ENCODE peak calls at places on chromosomes 7 and 10, in eight cellular contexts. One of them, this sample, is unnamed.

GRCh38 chr7:127251458-127252379 is 1.0 kb downstream of the GRM8 start:
- DNase-seq in RWPE1: peak; percentile 15
- DNase-seq in stimulated activated CD8-positive, alpha-beta memory T cell treated with anti-CD3 and anti-CD28 coated beads, Interleukin-12 subunit alpha, Interleukin-12 subunit beta, amount 100 ng/mL, for 4 hours: no peak
- DNase-seq in naive thymus-derived CD4-positive, alpha-beta T cell: peak; percentile 11
- DNase-seq in HTR-8/SVneo: no peak
- DNase-seq in activated naive CD4-positive, alpha-beta T cell: no peak
- DNase-seq in AG04450: no peak
- DNase-seq in T1000: no peak
- DNase-seq in this sample: no peak

GRCh38 chr10:82815680-82816079 is 940.7 kb downstream of the NRG3 start:
- DNase-seq in T1000: no peak
- DNase-seq in AG04450: no peak
- DNase-seq in activated naive CD4-positive, alpha-beta T cell: no peak
- DNase-seq in stimulated activated CD8-positive, alpha-beta memory T cell treated with anti-CD3 and anti-CD28 coated beads, Interleukin-12 subunit alpha, Interleukin-12 subunit beta, amount 100 ng/mL, for 4 hours: no peak
- DNase-seq in naive thymus-derived CD4-positive, alpha-beta T cell: no peak
- DNase-seq in RWPE1: no peak
- DNase-seq in HTR-8/SVneo: no peak
- DNase-seq in this sample: no peak

GRCh38 chr10:118523775-118524174 is 71.7 kb downstream of the PRLHR start:
- DNase-seq in HTR-8/SVneo: no peak
- DNase-seq in activated naive CD4-positive, alpha-beta T cell: no peak
- DNase-seq in naive thymus-derived CD4-positive, alpha-beta T cell: no peak
- DNase-seq in RWPE1: peak; percentile 81
- DNase-seq in AG04450: no peak
- DNase-seq in T1000: no peak
- DNase-seq in stimulated activated CD8-positive, alpha-beta memory T cell treated with anti-CD3 and anti-CD28 coated beads, Interleukin-12 subunit alpha, Interleukin-12 subunit beta, amount 100 ng/mL, for 4 hours: no peak
- DNase-seq in this sample: no peak

GRCh38 chr10:23157691-23158369 is 34.3 kb upstream of the PTF1A start:
- DNase-seq in RWPE1: peak; percentile 38
- DNase-seq in AG04450: no peak
- DNase-seq in HTR-8/SVneo: peak; percentile 33
- DNase-seq in stimulated activated CD8-positive, alpha-beta memory T cell treated with anti-CD3 and anti-CD28 coated beads, Interleukin-12 subunit alpha, Interleukin-12 subunit beta, amount 100 ng/mL, for 4 hours: no peak
- DNase-seq in activated naive CD4-positive, alpha-beta T cell: no peak
- DNase-seq in T1000: no peak
- DNase-seq in naive thymus-derived CD4-positive, alpha-beta T cell: peak; percentile 8
- DNase-seq in this sample: no peak

GRCh38 chr7:2649991-2650390 is 18.2 kb downstream of the TTYH3 start:
- DNase-seq in stimulated activated CD8-positive, alpha-beta memory T cell treated with anti-CD3 and anti-CD28 coated beads, Interleukin-12 subunit alpha, Interleukin-12 subunit beta, amount 100 ng/mL, for 4 hours: no peak
- DNase-seq in HTR-8/SVneo: no peak
- DNase-seq in RWPE1: no peak
- DNase-seq in T1000: no peak
- DNase-seq in AG04450: no peak
- DNase-seq in naive thymus-derived CD4-positive, alpha-beta T cell: no peak
- DNase-seq in activated naive CD4-positive, alpha-beta T cell: no peak
- DNase-seq in this sample: no peak

GRCh38 chr7:155886391-155887173 is 74.3 kb upstream of the SHH start:
- DNase-seq in HTR-8/SVneo: no peak
- DNase-seq in stimulated activated CD8-positive, alpha-beta memory T cell treated with anti-CD3 and anti-CD28 coated beads, Interleukin-12 subunit alpha, Interleukin-12 subunit beta, amount 100 ng/mL, for 4 hours: no peak
- DNase-seq in naive thymus-derived CD4-positive, alpha-beta T cell: no peak
- DNase-seq in RWPE1: no peak
- DNase-seq in AG04450: no peak
- DNase-seq in T1000: no peak
- DNase-seq in activated naive CD4-positive, alpha-beta T cell: no peak
- DNase-seq in this sample: no peak

GRCh38 chr7:64294701-64295420 is 18.9 kb upstream of the ZNF736 start:
- DNase-seq in RWPE1: no peak
- DNase-seq in naive thymus-derived CD4-positive, alpha-beta T cell: no peak
- DNase-seq in HTR-8/SVneo: no peak
- DNase-seq in AG04450: no peak
- DNase-seq in activated naive CD4-positive, alpha-beta T cell: no peak
- DNase-seq in T1000: no peak
- DNase-seq in stimulated activated CD8-positive, alpha-beta memory T cell treated with anti-CD3 and anti-CD28 coated beads, Interleukin-12 subunit alpha, Interleukin-12 subunit beta, amount 100 ng/mL, for 4 hours: no peak
- DNase-seq in this sample: no peak

GRCh38 chr10:24974978-24975377 is 22.6 kb upstream of the PRTFDC1 start:
- DNase-seq in naive thymus-derived CD4-positive, alpha-beta T cell: no peak
- DNase-seq in HTR-8/SVneo: no peak
- DNase-seq in activated naive CD4-positive, alpha-beta T cell: no peak
- DNase-seq in stimulated activated CD8-positive, alpha-beta memory T cell treated with anti-CD3 and anti-CD28 coated beads, Interleukin-12 subunit alpha, Interleukin-12 subunit beta, amount 100 ng/mL, for 4 hours: no peak
- DNase-seq in AG04450: no peak
- DNase-seq in RWPE1: no peak
- DNase-seq in T1000: no peak
- DNase-seq in this sample: no peak

GRCh38 chr10:91220194-91220953 is at the start of gene PCGF5:
- DNase-seq in activated naive CD4-positive, alpha-beta T cell: peak; percentile 65
- DNase-seq in stimulated activated CD8-positive, alpha-beta memory T cell treated with anti-CD3 and anti-CD28 coated beads, Interleukin-12 subunit alpha, Interleukin-12 subunit beta, amount 100 ng/mL, for 4 hours: peak; percentile 85
- DNase-seq in RWPE1: peak; percentile 93
- DNase-seq in naive thymus-derived CD4-positive, alpha-beta T cell: peak; percentile 90
- DNase-seq in HTR-8/SVneo: peak; percentile 90
- DNase-seq in AG04450: peak; percentile 48
- DNase-seq in T1000: peak; percentile 83
- DNase-seq in this sample: peak; percentile 67

GRCh38 chr10:127649642-127650041 is 87.3 kb upstream of the FOXI2 start:
- DNase-seq in activated naive CD4-positive, alpha-beta T cell: no peak
- DNase-seq in naive thymus-derived CD4-positive, alpha-beta T cell: no peak
- DNase-seq in RWPE1: no peak
- DNase-seq in stimulated activated CD8-positive, alpha-beta memory T cell treated with anti-CD3 and anti-CD28 coated beads, Interleukin-12 subunit alpha, Interleukin-12 subunit beta, amount 100 ng/mL, for 4 hours: no peak
- DNase-seq in HTR-8/SVneo: no peak
- DNase-seq in AG04450: no peak
- DNase-seq in T1000: no peak
- DNase-seq in this sample: no peak

GRCh38 chr10:75117996-75118395 is 6.5 kb downstream of the SAMD8 start:
- DNase-seq in AG04450: no peak
- DNase-seq in HTR-8/SVneo: no peak
- DNase-seq in activated naive CD4-positive, alpha-beta T cell: no peak
- DNase-seq in T1000: no peak
- DNase-seq in RWPE1: no peak
- DNase-seq in naive thymus-derived CD4-positive, alpha-beta T cell: no peak
- DNase-seq in stimulated activated CD8-positive, alpha-beta memory T cell treated with anti-CD3 and anti-CD28 coated beads, Interleukin-12 subunit alpha, Interleukin-12 subunit beta, amount 100 ng/mL, for 4 hours: no peak
- DNase-seq in this sample: no peak

GRCh38 chr10:119290301-119291036 is 83.1 kb downstream of the GRK5 start:
- DNase-seq in stimulated activated CD8-positive, alpha-beta memory T cell treated with anti-CD3 and anti-CD28 coated beads, Interleukin-12 subunit alpha, Interleukin-12 subunit beta, amount 100 ng/mL, for 4 hours: no peak
- DNase-seq in AG04450: no peak
- DNase-seq in activated naive CD4-positive, alpha-beta T cell: no peak
- DNase-seq in naive thymus-derived CD4-positive, alpha-beta T cell: no peak
- DNase-seq in RWPE1: no peak
- DNase-seq in T1000: no peak
- DNase-seq in HTR-8/SVneo: no peak
- DNase-seq in this sample: no peak

GRCh38 chr10:91931526-91932190 is 8.1 kb downstream of the BTAF1 start:
- DNase-seq in activated naive CD4-positive, alpha-beta T cell: no peak
- DNase-seq in naive thymus-derived CD4-positive, alpha-beta T cell: no peak
- DNase-seq in AG04450: no peak
- DNase-seq in HTR-8/SVneo: no peak
- DNase-seq in RWPE1: no peak
- DNase-seq in T1000: no peak
- DNase-seq in stimulated activated CD8-positive, alpha-beta memory T cell treated with anti-CD3 and anti-CD28 coated beads, Interleukin-12 subunit alpha, Interleukin-12 subunit beta, amount 100 ng/mL, for 4 hours: no peak
- DNase-seq in this sample: no peak

GRCh38 chr10:32163076-32163773 is 107.0 kb upstream of the KIF5B start:
- DNase-seq in stimulated activated CD8-positive, alpha-beta memory T cell treated with anti-CD3 and anti-CD28 coated beads, Interleukin-12 subunit alpha, Interleukin-12 subunit beta, amount 100 ng/mL, for 4 hours: no peak
- DNase-seq in AG04450: no peak
- DNase-seq in naive thymus-derived CD4-positive, alpha-beta T cell: no peak
- DNase-seq in T1000: no peak
- DNase-seq in activated naive CD4-positive, alpha-beta T cell: no peak
- DNase-seq in HTR-8/SVneo: no peak
- DNase-seq in RWPE1: no peak
- DNase-seq in this sample: no peak

GRCh38 chr7:105355701-105356100 is 33.0 kb downstream of the SRPK2 start:
- DNase-seq in T1000: no peak
- DNase-seq in HTR-8/SVneo: no peak
- DNase-seq in activated naive CD4-positive, alpha-beta T cell: no peak
- DNase-seq in AG04450: no peak
- DNase-seq in stimulated activated CD8-positive, alpha-beta memory T cell treated with anti-CD3 and anti-CD28 coated beads, Interleukin-12 subunit alpha, Interleukin-12 subunit beta, amount 100 ng/mL, for 4 hours: no peak
- DNase-seq in naive thymus-derived CD4-positive, alpha-beta T cell: no peak
- DNase-seq in RWPE1: no peak
- DNase-seq in this sample: no peak

GRCh38 chr10:29851241-29851640 is 208.1 kb downstream of the JCAD start:
- DNase-seq in RWPE1: no peak
- DNase-seq in HTR-8/SVneo: no peak
- DNase-seq in T1000: no peak
- DNase-seq in activated naive CD4-positive, alpha-beta T cell: no peak
- DNase-seq in stimulated activated CD8-positive, alpha-beta memory T cell treated with anti-CD3 and anti-CD28 coated beads, Interleukin-12 subunit alpha, Interleukin-12 subunit beta, amount 100 ng/mL, for 4 hours: no peak
- DNase-seq in AG04450: no peak
- DNase-seq in naive thymus-derived CD4-positive, alpha-beta T cell: no peak
- DNase-seq in this sample: no peak